ENCODE peak calls at places on chromosome 11, in nine cellular contexts. I, H, K, A, G, J, L, X and Y are unnamed samples.

GRCh38 chr11:10481567-10482349 is 26.7 kb downstream of the AMPD3 start:
- DNase-seq in I (no peak), H (no peak), K (no peak), A (no peak), G (no peak), J (no peak), L (no peak), X (no peak), Y (no peak)

GRCh38 chr11:57172031-57172430 is 9.7 kb upstream of the LRRC55 start:
- DNase-seq in I (no peak), H (no peak), K (no peak), A (peak), G (no peak), J (no peak), L (no peak), X (no peak), Y (no peak)

GRCh38 chr11:47443028-47443700 is 5.8 kb downstream of the RAPSN start:
- DNase-seq in I (no peak), H (peak), K (peak), A (no peak), G (no peak), J (peak), L (peak), X (no peak), Y (no peak)

GRCh38 chr11:74937696-74938475 is 11.0 kb downstream of the XRRA1 start:
- DNase-seq in I (peak), H (no peak), K (no peak), A (peak), G (no peak), J (no peak), L (no peak), X (no peak), Y (no peak)

GRCh38 chr11:42179211-42179610 is 719.8 kb upstream of the LRRC4C start:
- DNase-seq in I (no peak), H (no peak), K (no peak), A (no peak), G (no peak), J (no peak), L (no peak), X (no peak), Y (no peak)

GRCh38 chr11:73395297-73396208 is 19.4 kb downstream of the RELT start:
- DNase-seq in I (no peak), H (no peak), K (no peak), A (no peak), G (no peak), J (no peak), L (no peak), X (no peak), Y (no peak)

GRCh38 chr11:8066036-8066910 is 14.7 kb upstream of the TUB start:
- DNase-seq in I (peak), H (no peak), K (no peak), A (no peak), G (no peak), J (no peak), L (no peak), X (no peak), Y (no peak)

GRCh38 chr11:130050272-130050671 is 19.4 kb upstream of the APLP2 start:
- DNase-seq in I (peak), H (no peak), K (no peak), A (no peak), G (no peak), J (no peak), L (no peak), X (peak), Y (no peak)

GRCh38 chr11:77312107-77312506 is 10.6 kb upstream of the GDPD4 start:
- DNase-seq in I (no peak), H (no peak), K (no peak), A (no peak), G (no peak), J (no peak), L (no peak), X (no peak), Y (no peak)

GRCh38 chr11:7651700-7652099 is 21.6 kb downstream of the CYB5R2 start:
- DNase-seq in I (no peak), H (no peak), K (no peak), A (no peak), G (no peak), J (no peak), L (no peak), X (no peak), Y (no peak)

GRCh38 chr11:87466228-87466627 is 428.5 kb downstream of the TMEM135 start:
- DNase-seq in I (peak), H (no peak), K (no peak), A (no peak), G (no peak), J (no peak), L (no peak), X (no peak), Y (peak)

GRCh38 chr11:7555067-7555699 is 41.4 kb downstream of the PPFIBP2 start:
- DNase-seq in I (peak), H (no peak), K (no peak), A (peak), G (no peak), J (no peak), L (no peak), X (no peak), Y (peak)

GRCh38 chr11:117179048-117179999 is 781 bp downstream of the SIDT2 start:
- DNase-seq in I (peak), H (no peak), K (peak), A (peak), G (no peak), J (no peak), L (peak), X (peak), Y (peak)

GRCh38 chr11:20211691-20212090 is 51.4 kb upstream of the DBX1 start:
- DNase-seq in I (no peak), H (no peak), K (no peak), A (no peak), G (no peak), J (no peak), L (peak), X (no peak), Y (no peak)

GRCh38 chr11:100719362-100719761 is 32.3 kb downstream of the ARHGAP42 start:
- DNase-seq in I (peak), H (peak), K (no peak), A (peak), G (no peak), J (no peak), L (no peak), X (peak), Y (peak)

GRCh38 chr11:76589945-76590630 is 80.5 kb downstream of the LRRC32 start:
- DNase-seq in I (no peak), H (no peak), K (no peak), A (no peak), G (no peak), J (no peak), L (no peak), X (peak), Y (no peak)

GRCh38 chr11:72041364-72042058 is 38.8 kb downstream of the NUMA1 start:
- DNase-seq in I (peak), H (peak), K (peak), A (peak), G (peak), J (peak), L (peak), X (peak), Y (peak)

GRCh38 chr11:119878990-119879389 is 150.0 kb upstream of the NECTIN1 start:
- DNase-seq in I (peak), H (no peak), K (no peak), A (no peak), G (no peak), J (no peak), L (no peak), X (no peak), Y (no peak)

GRCh38 chr11:1297011-1297575 is 12.3 kb downstream of the TOLLIP start:
- DNase-seq in I (no peak), H (no peak), K (no peak), A (no peak), G (no peak), J (no peak), L (no peak), X (no peak), Y (no peak)

GRCh38 chr11:44767421-44767820 is 40.7 kb downstream of the TSPAN18 start:
- DNase-seq in I (peak), H (no peak), K (no peak), A (no peak), G (no peak), J (no peak), L (no peak), X (no peak), Y (no peak)

GRCh38 chr11:62399868-62400245 is 19.0 kb upstream of the SCGB1A1 start:
- DNase-seq in I (no peak), H (no peak), K (no peak), A (no peak), G (no peak), J (no peak), L (no peak), X (no peak), Y (peak)

GRCh38 chr11:45209904-45210699 is 63.7 kb downstream of the PRDM11 start:
- DNase-seq in I (peak), H (peak), K (no peak), A (no peak), G (no peak), J (peak), L (no peak), X (peak), Y (peak)

GRCh38 chr11:61026121-61027031 is 54.9 kb downstream of the CD6 start:
- DNase-seq in I (no peak), H (no peak), K (peak), A (no peak), G (no peak), J (no peak), L (no peak), X (no peak), Y (no peak)

GRCh38 chr11:2267871-2268825 is 2.2 kb downstream of the ASCL2 start:
- DNase-seq in I (no peak), H (peak), K (no peak), A (no peak), G (no peak), J (no peak), L (no peak), X (no peak), Y (no peak)

GRCh38 chr11:117519170-117519569 is 191.5 kb downstream of the CEP164 start:
- DNase-seq in I (no peak), H (no peak), K (no peak), A (no peak), G (no peak), J (no peak), L (no peak), X (peak), Y (peak)

GRCh38 chr11:121459413-121460041 is 6.8 kb upstream of the SORL1-AS1 start:
- DNase-seq in I (no peak), H (no peak), K (no peak), A (no peak), G (no peak), J (peak), L (no peak), X (no peak), Y (peak)

GRCh38 chr11:63537293-63538101 is 889 bp downstream of the PLAAT4 start:
- DNase-seq in I (peak), H (no peak), K (no peak), A (no peak), G (no peak), J (no peak), L (peak), X (no peak), Y (no peak)
- TF ChIP-seq EZH2phosphoT487 in I (no peak), H (no peak), K (no peak), A (no peak), G (no peak), J (no peak), L (no peak), X (no peak), Y (no peak)

GRCh38 chr11:128302425-128303186 is 284.8 kb downstream of the ETS1 start:
- DNase-seq in I (no peak), H (no peak), K (peak), A (no peak), G (no peak), J (peak), L (peak), X (no peak), Y (no peak)
- TF ChIP-seq EZH2phosphoT487 in I (no peak), H (no peak), K (no peak), A (no peak), G (no peak), J (no peak), L (no peak), X (no peak), Y (no peak)

GRCh38 chr11:58916637-58917036 is 22.7 kb upstream of the GLYATL1 start:
- DNase-seq in I (no peak), H (no peak), K (no peak), A (no peak), G (no peak), J (no peak), L (no peak), X (no peak), Y (no peak)

GRCh38 chr11:58914821-58915543 is 24.3 kb upstream of the GLYATL1 start:
- DNase-seq in I (peak), H (no peak), K (no peak), A (peak), G (no peak), J (no peak), L (no peak), X (no peak), Y (no peak)

GRCh38 chr11:58907780-58908179 is 31.5 kb upstream of the GLYATL1 start:
- DNase-seq in I (no peak), H (no peak), K (peak), A (no peak), G (no peak), J (no peak), L (no peak), X (no peak), Y (no peak)

GRCh38 chr11:58913685-58914084 is 25.6 kb upstream of the GLYATL1 start:
- DNase-seq in I (no peak), H (no peak), K (no peak), A (no peak), G (no peak), J (no peak), L (no peak), X (no peak), Y (peak)

DNA sequence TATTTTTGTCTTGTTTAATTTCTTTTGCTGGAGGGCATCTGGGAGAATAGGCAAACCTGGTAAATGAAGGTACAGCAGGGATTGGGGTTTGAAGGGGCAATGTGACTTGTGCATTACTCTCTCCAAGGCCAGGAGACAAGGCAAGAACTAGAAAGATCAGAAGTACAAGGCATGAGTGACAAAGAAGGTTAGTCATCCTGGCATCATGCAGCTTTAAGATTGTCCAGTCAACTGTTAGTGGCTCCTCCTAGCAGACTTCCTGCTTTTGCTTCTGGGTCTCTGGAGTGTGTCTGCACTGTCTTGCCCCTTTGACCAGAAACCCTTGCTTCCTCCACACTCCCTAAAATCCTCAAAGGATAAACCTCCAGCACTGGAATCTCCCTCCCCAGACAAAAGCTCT is 27.2 kb upstream of the GLYATL1 start:
- DNase-seq in I (peak), H (no peak), K (no peak), A (peak), G (no peak), J (no peak), L (no peak), X (no peak), Y (no peak)
- TF ChIP-seq EZH2phosphoT487 in I (no peak), H (no peak), K (no peak), A (no peak), G (no peak), J (no peak), L (no peak), X (no peak), Y (no peak)

GRCh38 chr11:109972181-109972715 is 120.9 kb upstream of the ZC3H12C start:
- DNase-seq in I (no peak), H (no peak), K (peak), A (no peak), G (no peak), J (no peak), L (peak), X (no peak), Y (no peak)
- TF ChIP-seq EZH2phosphoT487 in I (no peak), H (no peak), K (no peak), A (no peak), G (no peak), J (no peak), L (no peak), X (no peak), Y (no peak)

GRCh38 chr11:103637250-103637649 is 399.2 kb upstream of the DDI1 start:
- DNase-seq in I (peak), H (peak), K (no peak), A (peak), G (no peak), J (no peak), L (no peak), X (no peak), Y (no peak)
- TF ChIP-seq EZH2phosphoT487 in I (no peak), H (no peak), K (no peak), A (no peak), G (no peak), J (no peak), L (no peak), X (no peak), Y (no peak)

GRCh38 chr11:131488208-131488607 is 117.8 kb downstream of the NTM start:
- DNase-seq in I (no peak), H (no peak), K (no peak), A (no peak), G (no peak), J (no peak), L (no peak), X (no peak), Y (no peak)
- TF ChIP-seq EZH2phosphoT487 in I (no peak), H (no peak), K (no peak), A (no peak), G (no peak), J (no peak), L (no peak), X (no peak), Y (no peak)

GRCh38 chr11:70528046-70528793 is 129.9 kb downstream of the CTTN start:
- DNase-seq in I (no peak), H (no peak), K (no peak), A (no peak), G (no peak), J (peak), L (no peak), X (no peak), Y (no peak)
- TF ChIP-seq EZH2phosphoT487 in I (no peak), H (no peak), K (no peak), A (no peak), G (no peak), J (no peak), L (no peak), X (no peak), Y (no peak)

GRCh38 chr11:28086569-28086968 is 21.4 kb downstream of the KIF18A start:
- DNase-seq in I (peak), H (no peak), K (no peak), A (peak), G (no peak), J (no peak), L (no peak), X (no peak), Y (no peak)
- TF ChIP-seq EZH2phosphoT487 in I (peak), H (no peak), K (no peak), A (no peak), G (no peak), J (no peak), L (no peak), X (no peak), Y (no peak)

GRCh38 chr11:12737024-12737423 is 62.8 kb downstream of the TEAD1 start:
- DNase-seq in I (no peak), H (no peak), K (no peak), A (no peak), G (no peak), J (no peak), L (no peak), X (no peak), Y (no peak)

GRCh38 chr11:12733091-12733490 is 58.9 kb downstream of the TEAD1 start:
- DNase-seq in I (no peak), H (no peak), K (no peak), A (no peak), G (no peak), J (no peak), L (no peak), X (no peak), Y (no peak)

GRCh38 chr11:12731841-12732336 is 57.7 kb downstream of the TEAD1 start:
- DNase-seq in I (peak), H (no peak), K (no peak), A (peak), G (peak), J (no peak), L (no peak), X (no peak), Y (no peak)

GRCh38 chr11:12729941-12730340 is 55.7 kb downstream of the TEAD1 start:
- DNase-seq in I (no peak), H (no peak), K (no peak), A (peak), G (no peak), J (no peak), L (no peak), X (no peak), Y (no peak)

GRCh38 chr11:12735262-12735661 is 61.0 kb downstream of the TEAD1 start:
- DNase-seq in I (peak), H (no peak), K (no peak), A (no peak), G (no peak), J (no peak), L (no peak), X (no peak), Y (no peak)
- TF ChIP-seq EZH2phosphoT487 in I (no peak), H (no peak), K (no peak), A (no peak), G (no peak), J (no peak), L (no peak), X (no peak), Y (no peak)